ENCODE peak calls at places on chromosomes 12 and 14, in five cellular contexts. U, J, E, I and V are unnamed samples.

GRCh38 chr14:88910386-88910785 is 85.9 kb downstream of the TTC8 start:
- DNase-seq in U (no peak), J (peak), E (no peak), I (no peak), V (no peak)

GRCh38 chr14:32985881-32986280 is 47.2 kb downstream of the NPAS3 start:
- DNase-seq in U (no peak), J (peak), E (no peak), I (no peak), V (no peak)

GRCh38 chr12:47783821-47784819 is 11.1 kb downstream of the SLC48A1 start:
- DNase-seq in U (no peak), J (no peak), E (no peak), I (no peak), V (no peak)

GRCh38 chr12:70314145-70314544 is 51.9 kb upstream of the KCNMB4 start:
- DNase-seq in U (no peak), J (no peak), E (no peak), I (no peak), V (no peak)

GRCh38 chr14:73491977-73492552 is 1.3 kb downstream of the RIOX1 start:
- DNase-seq in U (no peak), J (no peak), E (no peak), I (no peak), V (no peak)

GRCh38 chr12:19140381-19141236 is 11.1 kb downstream of the PLEKHA5 start:
- DNase-seq in U (no peak), J (no peak), E (no peak), I (no peak), V (no peak)

GRCh38 chr12:12784911-12785814 is at the start of gene APOLD1:
- DNase-seq in U (no peak), J (no peak), E (no peak), I (no peak), V (no peak)

GRCh38 chr14:103613517-103613916 is 15.5 kb upstream of the KLC1 start:
- DNase-seq in U (no peak), J (no peak), E (no peak), I (no peak), V (no peak)

GRCh38 chr14:63928744-63929174 is 76.0 kb downstream of the SYNE2 start:
- DNase-seq in U (no peak), J (no peak), E (no peak), I (no peak), V (no peak)

GRCh38 chr12:111404362-111405148 is 1.2 kb upstream of the SH2B3 start:
- DNase-seq in U (peak), J (no peak), E (peak), I (peak), V (peak)

GRCh38 chr12:122081108-122081696 is 2.6 kb downstream of the MLXIP start:
- DNase-seq in U (no peak), J (no peak), E (peak), I (no peak), V (peak)

GRCh38 chr14:69654109-69654508 is 42.7 kb downstream of the SUSD6 start:
- DNase-seq in U (no peak), J (no peak), E (peak), I (no peak), V (peak)

GRCh38 chr12:116133149-116133548 is 144.3 kb downstream of the MED13L start:
- DNase-seq in U (no peak), J (no peak), E (no peak), I (no peak), V (no peak)

GRCh38 chr12:111995782-111996480 is 17.0 kb downstream of the TMEM116 start:
- DNase-seq in U (no peak), J (no peak), E (no peak), I (no peak), V (no peak)

GRCh38 chr14:90785474-90785873 is 30.8 kb downstream of the TTC7B start:
- DNase-seq in U (peak), J (peak), E (no peak), I (no peak), V (peak)

GRCh38 chr12:115260807-115261161 is 576.8 kb upstream of the TBX3 start:
- DNase-seq in U (no peak), J (no peak), E (no peak), I (no peak), V (no peak)

GRCh38 chr14:96799489-96800056 is 2.4 kb downstream of the VRK1 start:
- DNase-seq in U (no peak), J (no peak), E (no peak), I (no peak), V (no peak)

GRCh38 chr12:109764776-109765492 is 51.3 kb downstream of the FAM222A start:
- DNase-seq in U (no peak), J (no peak), E (no peak), I (peak), V (no peak)

GRCh38 chr12:12010277-12011031 is 60.3 kb upstream of the BCL2L14 start:
- DNase-seq in U (peak), J (peak), E (peak), I (no peak), V (peak)

GRCh38 chr14:23147676-23148075 is 28.6 kb upstream of the CEBPE start:
- DNase-seq in U (no peak), J (peak), E (no peak), I (no peak), V (no peak)